ENCODE peak calls at places on chromosomes 4 and X, in nine cellular contexts. D is SK-N-SH; W is stomach; G is EL; Z is NCI-H748 treated with DMSO at 0.1 percent for 48 hours; O is mucosa of gallbladder; E is activated gamma-delta T cell treated with Interleukin-2 at 50 U/mL for 16 hours; Y is left colon; J is effector memory CD4-positive, alpha-beta T cell. U is an unnamed sample.

GRCh38 chrX:13470680-13470967 is 98.8 kb upstream of the EGFL6 start:
- DNase-seq in D (no peak), W (no peak), G (no peak), Z (no peak), O (no peak), E (no peak), Y (no peak), J (no peak), U (no peak)

GRCh38 chrX:100449696-100450606 is 39.9 kb upstream of the PCDH19 start:
- DNase-seq in D (no peak), W (no peak), G (peak; percentile 0), Z (no peak), O (peak; percentile 16), E (no peak), Y (peak; percentile 21), J (no peak), U (no peak)

GRCh38 chr4:663046-663437 is 11.0 kb downstream of the ATP5ME start:
- DNase-seq in D (no peak), W (no peak), G (no peak), Z (no peak), O (no peak), E (no peak), Y (no peak), J (no peak), U (no peak)

GRCh38 chr4:25949166-25949748 is 35.2 kb downstream of the SMIM20 start:
- DNase-seq in D (no peak), W (no peak), G (no peak), Z (peak; percentile 52), O (no peak), E (no peak), Y (peak; percentile 19), J (no peak), U (no peak)

GRCh38 chr4:124414641-124415040 is 297.9 kb downstream of the ANKRD50 start:
- DNase-seq in D (no peak), W (no peak), G (peak; percentile 49), Z (no peak), O (no peak), E (no peak), Y (no peak), J (no peak), U (no peak)

GRCh38 chrX:50996930-50997329 is 86.4 kb downstream of the BMP15 start:
- DNase-seq in D (no peak), W (no peak), G (no peak), Z (no peak), O (no peak), E (no peak), Y (no peak), J (no peak), U (no peak)

GRCh38 chr4:94488667-94489066 is 36.9 kb downstream of the PDLIM5 start:
- DNase-seq in D (no peak), W (no peak), G (peak; percentile 92), Z (no peak), O (no peak), E (no peak), Y (no peak), J (no peak), U (no peak)

GRCh38 chr4:116705466-116705865 is 379.9 kb downstream of the TRAM1L1 start:
- DNase-seq in D (no peak), W (no peak), G (no peak), Z (no peak), O (no peak), E (no peak), Y (no peak), J (no peak), U (no peak)

GRCh38 chrX:68807818-68808217 is 21.0 kb upstream of the EFNB1 start:
- DNase-seq in D (no peak), W (no peak), G (peak; percentile 22), Z (no peak), O (no peak), E (no peak), Y (no peak), J (no peak), U (no peak)

GRCh38 chr4:17323619-17324400 is 188.1 kb downstream of the QDPR start:
- DNase-seq in D (no peak), W (no peak), G (peak; percentile 48), Z (no peak), O (no peak), E (no peak), Y (no peak), J (no peak), U (no peak)

GRCh38 chrX:151346931-151347543 is 50.0 kb upstream of the VMA21 start:
- DNase-seq in D (no peak), W (no peak), G (no peak), Z (no peak), O (no peak), E (no peak), Y (no peak), J (no peak), U (no peak)

GRCh38 chr4:7421356-7422097 is 13.2 kb downstream of the PSAPL1 start:
- DNase-seq in D (peak; percentile 15), W (peak; percentile 24), G (no peak), Z (no peak), O (no peak), E (no peak), Y (no peak), J (no peak), U (peak; percentile 10)

GRCh38 chr4:140092094-140092820 is 61.7 kb downstream of the MAML3 start:
- DNase-seq in D (peak; percentile 74), W (peak; percentile 43), G (peak; percentile 17), Z (peak; percentile 80), O (no peak), E (no peak), Y (peak; percentile 70), J (no peak), U (no peak)

GRCh38 chr4:33160126-33160525 is 2440.0 kb downstream of the PCDH7 start:
- DNase-seq in D (no peak), W (no peak), G (peak; percentile 20), Z (no peak), O (no peak), E (no peak), Y (no peak), J (no peak), U (no peak)

GRCh38 chr4:121791481-121791880 is 9.6 kb upstream of the EXOSC9 start:
- DNase-seq in D (no peak), W (no peak), G (peak; percentile 87), Z (no peak), O (no peak), E (no peak), Y (no peak), J (no peak), U (no peak)

GRCh38 chr4:139770361-139770760 is 104.7 kb downstream of the MGST2 start:
- DNase-seq in D (no peak), W (no peak), G (no peak), Z (no peak), O (no peak), E (no peak), Y (no peak), J (no peak), U (no peak)

GRCh38 chr4:173046818-173047217 is 121.8 kb upstream of the GALNT7 start:
- DNase-seq in D (no peak), W (no peak), G (no peak), Z (peak; percentile 51), O (no peak), E (no peak), Y (no peak), J (no peak), U (no peak)

GRCh38 chr4:153327247-153327646 is 17.2 kb upstream of the MND1 start:
- DNase-seq in D (no peak), W (no peak), G (no peak), Z (no peak), O (no peak), E (no peak), Y (no peak), J (no peak), U (no peak)

GRCh38 chrX:97267376-97267775 is 383.7 kb downstream of the RPA4 start:
- DNase-seq in D (no peak), W (no peak), G (peak; percentile 2), Z (no peak), O (no peak), E (no peak), Y (no peak), J (no peak), U (no peak)

GRCh38 chr4:15848191-15848842 is 70.2 kb downstream of the CD38 start:
- DNase-seq in D (no peak), W (no peak), G (no peak), Z (no peak), O (no peak), E (no peak), Y (no peak), J (no peak), U (no peak)

GRCh38 chr4:125359363-125359762 is 44.6 kb downstream of the FAT4 start:
- DNase-seq in D (no peak), W (no peak), G (no peak), Z (no peak), O (no peak), E (no peak), Y (no peak), J (no peak), U (no peak)

GRCh38 chr4:2745981-2746806 is 9.9 kb downstream of the TNIP2 start:
- DNase-seq in D (no peak), W (peak; percentile 44), G (peak; percentile 85), Z (no peak), O (no peak), E (peak; percentile 67), Y (peak; percentile 43), J (peak; percentile 79), U (peak; percentile 53)

U was measured in natural killer cell.